ENCODE peak calls at places on chromosomes 1 and 21, in seven cellular contexts. E is AG10803, G is EH, J is cardiac septum, Q is nucleus accumbens, F is tibial artery, Y is renal cortical epithelial cell. B is an unnamed sample.

GRCh38 chr1:55217226-55217996 is 2.2 kb upstream of the USP24 start:
- DNase-seq in Y (no peak), J (no peak), G (peak; percentile 32), E (no peak), F (no peak), Q (no peak), B (no peak)

GRCh38 chr1:236465231-236465958 is 58.4 kb upstream of the LGALS8 start:
- DNase-seq in Y (no peak), G (no peak), E (no peak), F (no peak), J (no peak), Q (no peak), B (no peak)

GRCh38 chr21:14797543-14797942 is 251.4 kb upstream of the SAMSN1 start:
- DNase-seq in Y (no peak), E (no peak), G (no peak), F (no peak), Q (no peak), J (no peak), B (no peak)

GRCh38 chr1:155910621-155911121 is 478 bp downstream of the RIT1 start:
- DNase-seq in Q (peak; percentile 16), Y (peak; percentile 36), F (no peak), J (no peak), E (no peak), G (peak; percentile 58), B (no peak)

GRCh38 chr1:13702425-13703127 is 2.6 kb downstream of the PRDM2 start:
- DNase-seq in J (no peak), E (no peak), F (no peak), Q (no peak), G (no peak), Y (no peak), B (no peak)

GRCh38 chr1:84146375-84147032 is 2.4 kb downstream of the PRKACB start:
- DNase-seq in G (peak; percentile 76), Q (no peak), Y (peak; percentile 84), E (peak; percentile 68), F (no peak), J (no peak), B (no peak)

GRCh38 chr1:10968411-10968826 is 44.0 kb upstream of the TARDBP start:
- DNase-seq in Y (no peak), J (no peak), G (no peak), F (no peak), E (no peak), Q (peak; percentile 22), B (peak; percentile 45)

GRCh38 chr21:25934771-25935224 is 200.0 kb downstream of the GABPA start:
- DNase-seq in Y (peak; percentile 95), F (peak; percentile 89), E (peak; percentile 92), Q (no peak), G (peak; percentile 92), J (peak; percentile 82), B (peak; percentile 81)

GRCh38 chr1:111739984-111740765 is 980 bp upstream of the INKA2 start:
- DNase-seq in E (peak; percentile 69), J (peak; percentile 86), Y (peak; percentile 19), Q (peak; percentile 63), F (peak; percentile 91), G (peak; percentile 79), B (peak; percentile 55)

GRCh38 chr1:901108-901859 is 22.4 kb upstream of the SAMD11 start:
- DNase-seq in J (no peak), F (no peak), Y (no peak), G (no peak), Q (no peak), E (no peak), B (no peak)

GRCh38 chr1:58441699-58442098 is 104.8 kb downstream of the OMA1 start:
- DNase-seq in E (peak; percentile 36), G (peak; percentile 39), Y (peak; percentile 30), J (no peak), Q (no peak), F (no peak), B (no peak)

GRCh38 chr1:84122780-84123382 is 21.2 kb upstream of the PRKACB start:
- DNase-seq in E (peak; percentile 56), Y (peak; percentile 53), J (no peak), Q (peak; percentile 55), F (no peak), G (peak; percentile 65), B (peak; percentile 44)

GRCh38 chr21:30695956-30696355 is 22.6 kb downstream of the KRTAP21-3 start:
- DNase-seq in G (no peak), E (no peak), Y (no peak), F (no peak), Q (no peak), J (no peak), B (no peak)

GRCh38 chr1:54370287-54371003 is 35.7 kb downstream of the SSBP3 start:
- DNase-seq in Y (no peak), F (no peak), E (no peak), J (no peak), G (no peak), Q (no peak), B (no peak)

GRCh38 chr1:68321084-68321685 is 88.9 kb upstream of the WLS start:
- DNase-seq in E (peak; percentile 60), G (peak; percentile 66), F (peak; percentile 83), J (no peak), Q (peak; percentile 40), Y (peak; percentile 80), B (peak; percentile 92)

GRCh38 chr1:2242814-2243725 is 15.0 kb downstream of the SKI start:
- DNase-seq in F (peak; percentile 75), Q (peak; percentile 53), G (no peak), Y (no peak), J (no peak), E (peak; percentile 46), B (no peak)

GRCh38 chr21:41571938-41572510 is 64.1 kb upstream of the TMPRSS2 start:
- DNase-seq in Y (no peak), J (no peak), F (no peak), G (peak; percentile 13), Q (no peak), E (no peak), B (no peak)

GRCh38 chr1:169395956-169396355 is 28.0 kb downstream of the BLZF1 start:
- DNase-seq in F (no peak), J (no peak), E (peak; percentile 25), Y (no peak), Q (no peak), G (no peak), B (no peak)

GRCh38 chr1:208766812-208767211 is 522.6 kb upstream of the PLXNA2 start:
- DNase-seq in G (no peak), E (no peak), J (no peak), Q (no peak), F (no peak), Y (no peak), B (no peak)

GRCh38 chr1:228865613-228866320 is 130.5 kb downstream of the RHOU start:
- DNase-seq in E (no peak), Y (no peak), J (no peak), G (no peak), F (no peak), Q (no peak), B (no peak)

GRCh38 chr1:29650041-29650400 is 413.7 kb downstream of the PTPRU start:
- DNase-seq in Q (peak; percentile 11), J (no peak), G (no peak), E (no peak), Y (peak; percentile 63), F (peak; percentile 24), B (no peak)

GRCh38 chr1:31372961-31373896 is at the start of gene FABP3:
- DNase-seq in Q (peak; percentile 85), G (peak; percentile 72), J (peak; percentile 93), Y (peak; percentile 59), F (peak; percentile 93), E (peak; percentile 50), B (peak; percentile 81)

GRCh38 chr1:210626341-210626740 is 297.6 kb downstream of the HHAT start:
- DNase-seq in E (no peak), F (no peak), G (no peak), J (no peak), Q (no peak), Y (no peak), B (no peak)

GRCh38 chr1:87084247-87084836 is 169.9 kb downstream of the HS2ST1 start:
- DNase-seq in E (peak; percentile 51), Y (peak; percentile 48), F (no peak), G (peak; percentile 46), J (no peak), Q (no peak), B (no peak)

GRCh38 chr1:1407957-1408318 is 845 bp upstream of the MRPL20 start:
- DNase-seq in J (no peak), F (no peak), E (no peak), G (no peak), Y (no peak), Q (no peak), B (no peak)

GRCh38 chr1:112504666-112505399 is 3.9 kb upstream of the WNT2B start:
- DNase-seq in E (no peak), Y (no peak), F (no peak), G (no peak), J (no peak), Q (no peak), B (no peak)

GRCh38 chr1:180299486-180300246 is 69.6 kb downstream of the LHX4 start:
- DNase-seq in G (no peak), E (no peak), Q (no peak), F (no peak), Y (no peak), J (no peak), B (no peak)

GRCh38 chr1:17250601-17251000 is 1.7 kb downstream of the PADI3 start:
- DNase-seq in J (no peak), Q (no peak), G (peak; percentile 43), E (no peak), Y (peak; percentile 77), F (no peak), B (peak; percentile 39)